ENCODE peak calls at places on chromosomes 13 and 19, in four cellular contexts. F is CD8-positive, alpha-beta memory T cell; D is fibroblast of pulmonary artery; A is IMR-90. I is an unnamed sample.

GRCh38 chr19:45767410-45767880 is 1.6 kb downstream of the SIX5 start:
- DNase-seq in A (peak), F (no peak), D (peak), I (peak)

GRCh38 chr19:14203258-14203657 is 2.7 kb downstream of the ADGRL1 start:
- DNase-seq in D (no peak), A (no peak), F (no peak), I (no peak)

GRCh38 chr19:52410276-52410675 is 12.6 kb downstream of the ZNF528 start:
- DNase-seq in F (no peak), A (no peak), D (no peak), I (no peak)

GRCh38 chr19:14410054-14410774 is 8.9 kb downstream of the DDX39A start:
- DNase-seq in A (no peak), F (peak), D (no peak), I (no peak)

GRCh38 chr13:102913924-102914628 is 68.2 kb downstream of the ERCC5 start:
- DNase-seq in F (no peak), D (peak), A (peak), I (peak)

GRCh38 chr13:39527961-39528720 is 74.9 kb downstream of the LHFPL6 start:
- DNase-seq in A (peak), F (no peak), D (peak), I (peak)

GRCh38 chr13:87667686-87668085 is 3.5 kb upstream of the SLITRK5 start:
- DNase-seq in A (no peak), D (no peak), F (no peak), I (no peak)

GRCh38 chr13:51874651-51875050 is 12.9 kb downstream of the CCDC70 start:
- DNase-seq in D (no peak), A (no peak), F (no peak), I (no peak)

GRCh38 chr19:6531163-6531955 is 533 bp downstream of the TNFSF9 start:
- DNase-seq in F (no peak), D (no peak), A (no peak), I (no peak)

GRCh38 chr13:52707375-52707774 is 32.2 kb downstream of the CNMD start:
- DNase-seq in D (no peak), F (no peak), A (no peak), I (no peak)

GRCh38 chr13:21934309-21934708 is 263.4 kb downstream of the FGF9 start:
- DNase-seq in A (no peak), F (no peak), D (no peak), I (no peak)

GRCh38 chr19:47691090-47691489 is 22.1 kb upstream of the EHD2 start:
- DNase-seq in F (no peak), A (no peak), D (no peak), I (no peak)

GRCh38 chr13:51303063-51303552 is 36.4 kb upstream of the SERPINE3 start:
- DNase-seq in D (no peak), A (no peak), F (no peak), I (no peak)

GRCh38 chr19:55902080-55902751 is 29.9 kb downstream of the NLRP13 start:
- DNase-seq in A (no peak), F (no peak), D (no peak), I (no peak)

GRCh38 chr19:3025516-3025890 is 3.6 kb downstream of the TLE2 start:
- DNase-seq in D (no peak), A (no peak), F (no peak), I (no peak)

GRCh38 chr13:31797154-31797775 is 57.9 kb downstream of the RXFP2 start:
- DNase-seq in A (peak), F (no peak), D (peak), I (peak)

GRCh38 chr13:39847336-39847735 is 191.9 kb downstream of the COG6 start:
- DNase-seq in A (no peak), F (no peak), D (no peak), I (no peak)

GRCh38 chr13:95156208-95156607 is 145.0 kb downstream of the ABCC4 start:
- DNase-seq in A (peak), F (no peak), D (peak), I (peak)

GRCh38 chr19:47226426-47227346 is 4.3 kb downstream of the BBC3 start:
- DNase-seq in D (peak), F (peak), A (peak), I (peak)

GRCh38 chr13:79295906-79296564 is 110.0 kb downstream of the RBM26 start:
- DNase-seq in F (no peak), A (peak), D (no peak), I (no peak)

GRCh38 chr19:49983645-49984229 is 22.8 kb upstream of the SIGLEC11 start:
- DNase-seq in A (peak), D (peak), F (peak), I (peak)

GRCh38 chr13:77555246-77555645 is 19.7 kb downstream of the SCEL start:
- DNase-seq in F (no peak), A (no peak), D (no peak), I (no peak)

GRCh38 chr19:4547303-4548237 is 7.7 kb upstream of the LRG1 start:
- DNase-seq in A (no peak), D (peak), F (no peak), I (no peak)

GRCh38 chr13:31051999-31052398 is 109.7 kb downstream of the HSPH1 start:
- DNase-seq in F (no peak), A (peak), D (no peak), I (no peak)

GRCh38 chr13:110874508-110874960 is 40.3 kb downstream of the ANKRD10 start:
- DNase-seq in F (no peak), A (peak), D (peak), I (peak)

GRCh38 chr13:91369432-91369831 is 21.9 kb downstream of the MIR17HG start:
- DNase-seq in A (peak), D (peak), F (no peak), I (peak)

GRCh38 chr13:71979616-71980015 is 112.6 kb upstream of the DACH1 start:
- DNase-seq in D (peak), A (no peak), F (no peak), I (no peak)

GRCh38 chr19:14023404-14024235 is 4.3 kb upstream of the RLN3 start:
- DNase-seq in D (peak), F (no peak), A (peak), I (peak)

GRCh38 chr13:75797256-75797655 is 161.1 kb downstream of the LMO7 start:
- DNase-seq in F (no peak), D (no peak), A (no peak), I (peak)

GRCh38 chr19:40347476-40348124 is 597 bp downstream of the C19orf47 start:
- DNase-seq in A (no peak), F (no peak), D (no peak), I (no peak)

GRCh38 chr19:34255546-34255945 is 1.2 kb downstream of the GARRE1 start:
- DNase-seq in F (no peak), D (no peak), A (no peak), I (no peak)
- H3K4me3 ChIP-seq in F (peak), D (peak), A (peak), I (peak)

DNA sequence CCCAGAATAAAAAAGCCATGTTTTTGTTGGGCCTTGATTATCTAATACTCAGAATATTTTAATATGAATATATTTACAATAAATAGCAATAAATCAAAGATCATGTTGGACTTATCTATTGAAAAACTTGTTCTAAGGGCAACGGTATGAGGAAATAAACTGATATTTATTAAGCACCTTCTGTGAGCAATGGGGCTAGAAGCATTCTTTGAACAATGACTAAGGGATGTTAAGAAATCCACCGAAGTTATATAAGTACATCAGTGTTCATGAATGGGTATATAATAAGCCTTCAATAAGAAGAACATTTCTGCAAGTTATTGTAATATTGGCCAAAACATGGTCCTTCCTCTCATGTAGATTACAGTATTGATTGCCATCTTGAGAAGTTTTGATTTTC is 221.8 kb downstream of the OXGR1 start:
- DNase-seq in D (no peak), F (no peak), A (no peak), I (no peak)
- H3K4me3 ChIP-seq in D (no peak), F (no peak), A (no peak), I (no peak)

GRCh38 chr19:10418281-10419199 is 1.8 kb upstream of the PDE4A start:
- DNase-seq in A (no peak), F (no peak), D (no peak), I (no peak)

GRCh38 chr19:10416380-10417257 is 3.7 kb upstream of the PDE4A start:
- DNase-seq in D (peak), F (peak), A (peak), I (peak)

GRCh38 chr19:10419200-10419645 is 1.1 kb upstream of the PDE4A start:
- DNase-seq in D (no peak), F (no peak), A (no peak), I (no peak)

GRCh38 chr19:10416083-10416379 is 4.3 kb upstream of the PDE4A start:
- DNase-seq in F (no peak), A (no peak), D (no peak), I (no peak)

DNA sequence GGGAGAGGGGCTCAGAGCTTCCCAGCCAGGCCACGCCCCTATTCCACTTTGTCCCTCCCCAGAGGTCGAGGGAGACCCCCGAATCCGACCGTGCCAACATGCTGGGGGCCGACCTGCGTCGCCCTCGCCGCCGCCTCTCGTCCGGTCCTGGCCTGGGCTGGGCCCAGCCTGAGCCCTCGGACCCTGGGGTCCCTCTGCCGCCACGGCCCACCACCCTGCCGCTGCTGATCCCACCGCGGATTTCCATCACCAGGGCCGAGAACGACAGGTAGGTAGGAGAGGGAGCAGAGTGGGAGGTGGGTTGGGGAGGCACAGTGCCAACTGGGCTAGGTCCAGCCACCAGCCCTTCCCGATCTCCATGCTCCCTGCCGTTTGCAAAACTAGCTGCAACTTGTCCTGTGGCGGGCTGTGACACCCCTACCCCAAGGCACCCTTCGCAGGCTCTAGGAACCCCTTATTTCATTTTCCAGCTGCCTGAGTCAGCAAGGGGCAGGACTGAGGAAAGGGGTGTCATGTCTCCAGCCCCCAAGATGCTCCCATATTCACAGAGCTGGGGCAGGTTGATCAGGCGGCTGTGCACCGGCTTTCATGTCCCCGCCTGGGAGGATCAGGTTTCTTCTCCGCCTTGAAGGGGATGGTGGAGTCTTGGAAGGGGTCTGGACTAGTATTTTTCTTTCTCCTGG is 2.6 kb upstream of the PDE4A start:
- DNase-seq in F (no peak), A (no peak), D (no peak), I (no peak)
- H3K4me3 ChIP-seq in F (no peak), A (no peak), D (no peak), I (no peak)

DNA sequence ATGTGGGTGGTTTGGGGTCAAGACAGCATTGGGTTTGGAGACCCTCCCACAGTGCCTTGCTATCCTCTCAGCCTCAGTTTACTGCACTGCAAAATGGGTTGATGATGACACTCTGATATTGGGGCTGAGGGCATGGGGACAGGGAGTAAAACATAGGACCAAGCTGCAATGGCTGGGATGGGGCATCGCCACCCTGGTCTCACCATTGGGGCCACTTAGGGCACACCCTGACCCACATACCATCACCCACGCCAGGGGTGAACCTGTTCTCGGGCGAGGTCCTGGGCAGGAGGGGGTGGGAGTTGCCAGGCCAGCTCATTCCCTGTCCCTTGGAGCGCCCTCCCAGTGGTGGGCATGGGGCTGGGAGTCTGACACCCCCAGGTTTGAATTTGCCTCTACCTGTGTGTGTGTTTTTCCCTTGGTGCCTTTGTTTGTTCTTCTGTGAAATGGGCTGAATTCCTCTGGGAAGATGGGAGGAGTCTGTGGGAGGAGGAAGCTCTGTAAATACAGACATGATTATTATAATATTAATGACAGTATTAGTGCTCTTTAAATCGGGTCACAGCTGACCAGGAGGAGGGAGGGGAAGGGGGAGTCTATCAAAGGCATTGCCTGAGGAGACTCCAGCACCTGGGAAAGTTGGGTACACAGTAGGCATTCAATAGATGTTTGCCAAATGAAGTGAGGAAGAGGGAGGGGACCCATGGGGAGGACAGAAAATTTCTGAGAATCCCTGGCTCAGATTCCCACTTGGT is 2.2 kb upstream of the FCHO1 start:
- DNase-seq in D (no peak), A (no peak), F (no peak), I (no peak)
- H3K4me3 ChIP-seq in D (no peak), A (no peak), F (peak), I (no peak)

DNA sequence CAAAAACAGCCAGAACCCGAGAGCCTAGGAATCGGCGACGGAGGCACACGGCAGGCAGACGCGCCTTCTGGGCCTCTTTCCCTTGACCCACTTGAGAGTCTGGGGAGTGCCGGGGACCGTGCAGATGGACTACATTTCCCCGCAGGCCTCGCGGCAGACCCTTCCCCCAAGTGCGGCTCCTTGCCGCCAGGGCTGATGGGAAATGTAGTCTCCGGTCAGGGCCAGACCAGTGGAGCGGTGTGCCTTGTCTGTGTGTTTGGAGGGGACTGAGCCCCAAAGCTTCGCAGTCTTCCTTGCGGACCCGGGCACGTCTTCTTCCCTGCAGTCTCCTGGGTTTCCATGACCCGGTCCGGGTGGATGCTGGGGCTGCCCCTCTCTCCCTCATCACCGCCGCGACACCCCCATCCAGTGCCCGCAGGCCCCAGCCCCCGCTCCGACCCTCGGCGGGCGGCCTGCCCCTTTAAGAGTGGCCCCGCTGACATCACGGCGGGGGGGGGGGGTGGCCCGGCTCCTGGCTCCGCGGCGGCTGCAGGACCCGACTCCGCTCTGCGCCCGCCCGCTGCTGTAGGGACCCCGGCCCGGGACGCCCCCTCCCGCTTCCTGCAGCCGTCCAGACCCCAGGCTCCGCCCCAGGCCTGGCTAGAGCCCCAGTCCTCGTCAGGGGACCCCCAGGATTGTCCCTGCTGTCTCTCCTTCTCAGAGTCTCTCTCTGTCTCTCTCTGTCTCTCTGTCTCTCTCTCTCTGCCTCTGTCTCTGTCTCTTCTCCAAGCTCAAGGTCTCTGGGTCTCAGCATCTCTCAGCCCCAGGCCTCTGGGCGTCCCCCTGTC is 759 bp upstream of the CACNG7 start:
- DNase-seq in A (peak), D (peak), F (no peak), I (peak)
- H3K4me3 ChIP-seq in A (peak), D (peak), F (no peak), I (peak)

DNA sequence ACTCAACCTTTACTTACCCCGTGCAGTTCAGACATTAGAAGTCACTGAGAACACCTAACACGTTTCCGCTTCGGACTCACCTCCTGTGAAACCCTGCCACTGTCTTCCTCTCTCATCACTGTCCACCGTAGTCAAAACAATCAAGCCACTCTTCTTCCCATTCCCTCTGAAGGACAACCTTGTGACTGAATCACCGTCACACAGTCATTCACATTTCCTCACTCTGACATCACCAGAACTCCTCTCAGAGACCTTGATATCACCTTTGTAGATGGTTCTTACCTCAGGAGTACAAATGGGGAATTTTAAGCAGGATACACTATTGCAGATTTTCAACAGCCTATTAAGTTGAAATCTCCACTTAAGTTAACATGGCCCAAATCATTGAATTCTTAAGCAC is 1.3 kb upstream of the KBTBD6 start:
- DNase-seq in A (no peak), F (no peak), D (no peak), I (no peak)
- H3K4me3 ChIP-seq in A (no peak), F (no peak), D (no peak), I (no peak)

GRCh38 chr13:66803759-66804456 is 426.2 kb downstream of the PCDH9 start:
- DNase-seq in D (no peak), F (no peak), A (peak), I (no peak)
- H3K4me3 ChIP-seq in D (no peak), F (no peak), A (no peak), I (no peak)

GRCh38 chr13:98571955-98572662 is 4.8 kb downstream of the STK24 start:
- DNase-seq in F (no peak), D (no peak), A (peak), I (peak)
- H3K4me3 ChIP-seq in F (peak), D (no peak), A (no peak), I (peak)

GRCh38 chr13:60435762-60436374 is 38.8 kb downstream of the TDRD3 start:
- DNase-seq in A (no peak), F (peak), D (no peak), I (no peak)

GRCh38 chr13:60431108-60431700 is 34.2 kb downstream of the TDRD3 start:
- DNase-seq in A (peak), D (peak), F (peak), I (peak)

GRCh38 chr13:60439201-60439600 is 42.2 kb downstream of the TDRD3 start:
- DNase-seq in A (no peak), F (no peak), D (no peak), I (no peak)

DNA sequence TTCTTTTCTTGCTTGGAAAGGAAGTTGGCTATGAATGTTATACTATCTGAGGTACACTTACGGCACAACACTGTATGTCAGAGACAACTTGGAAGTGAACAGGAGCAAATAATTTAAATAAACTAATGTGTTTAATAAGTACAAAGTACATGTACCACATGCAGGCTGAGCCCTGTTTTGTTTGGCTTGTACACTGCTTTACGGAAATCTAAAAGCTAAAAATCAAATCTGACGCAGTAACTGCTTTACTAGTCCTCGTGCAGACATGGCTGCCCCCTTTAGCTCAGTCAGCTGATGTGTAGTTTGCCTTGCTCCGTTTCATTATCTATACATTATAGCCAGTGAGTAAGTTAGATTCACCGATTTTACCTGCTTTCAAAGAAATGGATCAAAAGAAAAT is 36.5 kb downstream of the TDRD3 start:
- DNase-seq in A (no peak), D (no peak), F (no peak), I (no peak)
- H3K4me3 ChIP-seq in A (no peak), D (no peak), F (no peak), I (no peak)

I was measured in AG10803.